ENCODE peak calls at places on chromosome 11, in eight cellular contexts. T is HFF-Myc, C is mucosa of descending colon, J is tibial nerve, D is cardiac fibroblast, M is AG04450, H is skeletal muscle cell, P is thoracic aorta. X is an unnamed sample.

GRCh38 chr11:118168751-118169150 is 7.7 kb downstream of the SCN2B start:
- DNase-seq in T (no peak), C (no peak), J (no peak), D (no peak), M (no peak), H (no peak), P (no peak), X (no peak)

GRCh38 chr11:72141066-72141465 is 5.5 kb downstream of the FOLR3 start:
- DNase-seq in T (peak), C (no peak), J (no peak), D (peak), M (peak), H (peak), P (no peak), X (peak)

GRCh38 chr11:102172127-102172848 is 62.0 kb downstream of the YAP1 start:
- DNase-seq in T (no peak), C (no peak), J (no peak), D (peak), M (no peak), H (no peak), P (no peak), X (peak)

GRCh38 chr11:69569306-69570200 is 71.4 kb upstream of the CCND1 start:
- DNase-seq in T (no peak), C (no peak), J (no peak), D (no peak), M (no peak), H (no peak), P (no peak), X (no peak)

GRCh38 chr11:18171377-18172000 is 1.1 kb upstream of the MRGPRX4 start:
- DNase-seq in T (peak), C (peak), J (peak), D (peak), M (no peak), H (peak), P (no peak), X (peak)

GRCh38 chr11:76152086-76152658 is 54.1 kb downstream of the WNT11 start:
- DNase-seq in T (no peak), C (peak), J (peak), D (peak), M (peak), H (no peak), P (peak), X (peak)

GRCh38 chr11:110123003-110123402 is 29.8 kb downstream of the ZC3H12C start:
- DNase-seq in T (no peak), C (no peak), J (no peak), D (peak), M (no peak), H (no peak), P (no peak), X (peak)

GRCh38 chr11:30798547-30799236 is 212.5 kb upstream of the MPPED2 start:
- DNase-seq in T (no peak), C (no peak), J (no peak), D (no peak), M (no peak), H (no peak), P (no peak), X (no peak)

GRCh38 chr11:76234704-76235232 is 28.5 kb upstream of the WNT11 start:
- DNase-seq in T (no peak), C (no peak), J (peak), D (no peak), M (no peak), H (no peak), P (peak), X (no peak)

GRCh38 chr11:20592741-20593140 is 6.7 kb upstream of the SLC6A5 start:
- DNase-seq in T (no peak), C (no peak), J (no peak), D (no peak), M (no peak), H (no peak), P (no peak), X (no peak)

GRCh38 chr11:40384991-40385390 is 1074.5 kb downstream of the LRRC4C start:
- DNase-seq in T (peak), C (no peak), J (no peak), D (peak), M (no peak), H (peak), P (no peak), X (peak)

GRCh38 chr11:85028329-85029101 is 598.6 kb downstream of the DLG2 start:
- DNase-seq in T (no peak), C (no peak), J (no peak), D (no peak), M (no peak), H (no peak), P (no peak), X (no peak)

GRCh38 chr11:10204021-10204420 is 90.0 kb downstream of the SBF2 start:
- DNase-seq in T (no peak), C (no peak), J (no peak), D (no peak), M (no peak), H (no peak), P (no peak), X (no peak)

GRCh38 chr11:12013771-12014170 is 5.3 kb upstream of the DKK3 start:
- DNase-seq in T (no peak), C (no peak), J (no peak), D (peak), M (no peak), H (no peak), P (no peak), X (no peak)

GRCh38 chr11:72235351-72236057 is 8.5 kb downstream of the PHOX2A start:
- DNase-seq in T (no peak), C (no peak), J (no peak), D (no peak), M (no peak), H (no peak), P (no peak), X (no peak)

GRCh38 chr11:119295178-119295577 is 21.8 kb downstream of the MCAM start:
- DNase-seq in T (no peak), C (no peak), J (no peak), D (peak), M (no peak), H (no peak), P (no peak), X (no peak)

GRCh38 chr11:119361056-119361787 is 14.7 kb upstream of the MFRP start:
- DNase-seq in T (no peak), C (no peak), J (no peak), D (peak), M (peak), H (peak), P (no peak), X (peak)

GRCh38 chr11:56885182-56885581 is 103.5 kb upstream of the OR5AK2 start:
- DNase-seq in T (no peak), C (peak), J (no peak), D (no peak), M (no peak), H (no peak), P (no peak), X (no peak)

GRCh38 chr11:56886465-56886864 is 102.2 kb upstream of the OR5AK2 start:
- DNase-seq in T (no peak), C (no peak), J (no peak), D (no peak), M (no peak), H (no peak), P (no peak), X (no peak)

GRCh38 chr11:56889986-56890385 is 98.7 kb upstream of the OR5AK2 start:
- DNase-seq in T (no peak), C (no peak), J (no peak), D (no peak), M (no peak), H (no peak), P (no peak), X (no peak)

GRCh38 chr11:56885854-56886253 is 102.9 kb upstream of the OR5AK2 start:
- DNase-seq in T (no peak), C (no peak), J (no peak), D (no peak), M (no peak), H (no peak), P (no peak), X (no peak)

GRCh38 chr11:56887940-56888339 is 100.8 kb upstream of the OR5AK2 start:
- DNase-seq in T (no peak), C (no peak), J (no peak), D (no peak), M (no peak), H (no peak), P (no peak), X (no peak)
- H3K4me3 ChIP-seq in T (no peak), C (no peak), J (no peak), D (no peak), M (no peak), H (no peak), P (no peak), X (no peak)

GRCh38 chr11:1783725-1784529 is 20.2 kb upstream of the CTSD start:
- DNase-seq in T (no peak), C (no peak), J (no peak), D (no peak), M (no peak), H (no peak), P (no peak), X (no peak)

GRCh38 chr11:1781593-1781975 is 17.9 kb upstream of the CTSD start:
- DNase-seq in T (no peak), C (no peak), J (no peak), D (no peak), M (no peak), H (no peak), P (no peak), X (no peak)

GRCh38 chr11:1782831-1783724 is 19.4 kb upstream of the CTSD start:
- DNase-seq in T (peak), C (no peak), J (no peak), D (peak), M (no peak), H (no peak), P (no peak), X (peak)

GRCh38 chr11:1780700-1781592 is 17.2 kb upstream of the CTSD start:
- DNase-seq in T (no peak), C (peak), J (no peak), D (no peak), M (no peak), H (no peak), P (no peak), X (no peak)

GRCh38 chr11:1782026-1782696 is 18.4 kb upstream of the CTSD start:
- DNase-seq in T (no peak), C (no peak), J (no peak), D (no peak), M (no peak), H (no peak), P (no peak), X (no peak)
- H3K4me3 ChIP-seq in T (no peak), C (no peak), J (no peak), D (no peak), M (no peak), H (no peak), P (no peak), X (no peak)

DNA sequence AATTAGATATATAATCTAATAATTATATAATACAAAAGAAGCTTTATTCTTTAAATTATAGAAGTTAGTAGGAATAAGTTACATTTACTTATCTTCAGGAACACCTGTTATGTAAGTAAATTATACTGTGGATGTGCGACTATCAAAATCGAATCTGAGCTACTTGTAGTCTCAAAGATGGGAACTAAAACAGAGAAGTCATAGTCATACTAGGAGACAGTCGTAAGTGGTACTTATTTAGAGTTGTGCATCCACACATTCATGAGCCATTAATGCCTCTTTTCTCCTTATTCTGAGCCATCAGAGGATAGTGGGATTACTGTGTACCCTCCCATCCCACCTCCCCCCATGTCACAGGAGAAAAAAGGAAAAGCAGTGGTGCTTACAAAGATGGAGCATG is 114.4 kb downstream of the CADM1 start:
- DNase-seq in T (no peak), C (no peak), J (no peak), D (no peak), M (no peak), H (no peak), P (no peak), X (no peak)
- H3K4me3 ChIP-seq in T (no peak), C (no peak), J (no peak), D (no peak), M (no peak), H (no peak), P (no peak), X (no peak)

DNA sequence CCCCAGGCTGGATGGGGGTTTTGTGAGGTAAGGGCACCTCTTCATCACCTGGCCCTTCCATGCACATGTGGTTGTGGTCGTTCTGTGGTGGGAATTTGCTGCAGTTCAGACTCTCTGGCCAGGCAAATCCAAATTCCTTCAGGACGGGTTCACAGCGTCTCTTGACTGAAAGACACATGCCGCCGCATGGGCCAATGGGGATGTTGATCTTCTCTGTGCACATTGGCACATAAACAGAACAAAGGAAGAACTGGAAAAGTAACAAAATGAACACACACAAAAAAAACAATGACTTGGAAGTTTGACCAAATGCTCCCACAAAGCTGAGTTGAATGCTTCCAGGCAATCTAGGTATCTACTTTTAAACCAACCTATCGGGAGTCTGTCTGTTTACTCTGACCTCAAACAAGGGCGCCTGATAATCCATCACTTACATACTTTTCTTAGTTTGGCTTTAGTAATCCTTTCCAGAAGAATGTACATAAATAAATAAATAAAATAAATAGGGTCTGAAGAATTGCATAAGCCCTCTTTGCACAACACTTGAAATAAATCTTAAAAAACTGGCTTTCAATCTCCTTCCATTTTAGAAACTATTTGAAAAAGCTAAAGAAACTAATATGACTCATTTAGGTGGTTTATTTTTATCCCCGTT is 2.8 kb downstream of the FZD4 start:
- DNase-seq in T (no peak), C (no peak), J (no peak), D (peak), M (no peak), H (no peak), P (no peak), X (peak)
- H3K4me3 ChIP-seq in T (no peak), C (no peak), J (no peak), D (no peak), M (no peak), H (no peak), P (peak), X (no peak)

DNA sequence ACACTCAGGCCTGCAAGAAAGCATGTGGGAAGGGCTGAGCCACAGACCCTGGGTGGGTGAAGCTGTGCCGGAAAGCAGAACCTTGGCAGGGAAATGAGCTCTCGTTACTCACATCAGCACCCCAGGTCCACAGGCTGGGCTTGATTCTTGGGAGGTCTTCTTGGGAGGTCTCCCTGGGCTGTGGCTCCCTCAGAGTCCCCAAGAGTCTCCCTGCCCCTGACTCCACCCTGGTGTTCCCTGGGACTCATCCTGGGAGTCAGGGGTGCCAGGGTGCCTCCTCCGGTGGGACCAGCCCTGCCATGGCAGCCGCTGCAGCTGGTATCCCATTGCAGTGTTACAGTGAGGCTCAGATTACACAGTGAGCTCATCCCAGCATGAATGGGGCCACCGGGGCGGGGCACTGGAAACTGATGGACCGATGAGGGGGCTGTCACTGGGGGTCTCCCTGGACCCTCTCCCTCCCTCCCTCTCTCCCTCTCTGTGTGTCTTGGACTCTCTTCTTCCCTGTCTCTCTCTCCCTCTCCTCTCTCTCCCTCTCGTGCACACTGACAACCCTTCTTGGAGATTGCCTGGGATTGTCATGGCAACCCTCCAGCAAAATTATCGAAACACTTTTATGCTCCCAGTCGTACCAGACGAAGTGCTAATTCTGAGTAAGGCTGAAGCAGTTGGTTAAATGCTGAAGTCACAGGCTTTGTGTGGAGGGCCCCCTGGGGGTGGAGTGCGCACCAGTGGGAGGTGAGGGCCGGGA is 8.7 kb upstream of the C11orf96 start:
- DNase-seq in T (no peak), C (no peak), J (no peak), D (peak), M (no peak), H (peak), P (no peak), X (peak)
- H3K4me3 ChIP-seq in T (no peak), C (no peak), J (no peak), D (no peak), M (peak), H (peak), P (no peak), X (peak)

GRCh38 chr11:64763804-64764611 is 4.2 kb upstream of the PYGM start:
- DNase-seq in T (no peak), C (no peak), J (no peak), D (no peak), M (no peak), H (no peak), P (no peak), X (no peak)
- H3K4me3 ChIP-seq in T (no peak), C (no peak), J (no peak), D (no peak), M (no peak), H (no peak), P (no peak), X (no peak)

DNA sequence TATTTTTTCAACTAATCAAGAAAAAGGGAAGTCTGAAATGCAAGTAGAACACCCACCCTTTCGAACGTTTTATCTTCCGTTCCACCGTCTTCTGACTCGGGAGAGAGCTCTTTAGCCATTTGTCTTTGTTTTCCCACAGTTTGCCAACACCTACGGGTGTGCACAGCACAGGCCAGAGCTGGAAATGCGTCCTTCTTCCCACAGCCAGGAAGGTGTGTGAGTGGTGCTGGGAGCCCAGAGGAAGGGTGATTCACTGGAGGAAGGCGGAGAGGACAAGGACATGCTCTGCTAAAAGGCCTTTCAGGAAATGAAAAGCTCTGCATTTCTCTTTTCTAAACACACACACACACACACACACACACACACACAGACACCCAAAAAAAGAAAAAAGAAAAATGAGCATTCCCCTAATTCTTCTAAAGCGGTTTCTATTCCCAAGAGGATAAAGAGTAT is 18.5 kb downstream of the ENDOD1 start:
- DNase-seq in T (no peak), C (no peak), J (peak), D (peak), M (no peak), H (peak), P (no peak), X (peak)
- H3K4me3 ChIP-seq in T (no peak), C (no peak), J (no peak), D (no peak), M (no peak), H (no peak), P (peak), X (no peak)

X was measured in choroid plexus epithelial cell.